ENCODE peak calls at places on chromosomes 11 and 22, in eight cellular contexts. U is cardiac muscle cell; J is MCF 10A; O is RWPE1; Q is GM12865; W is CD4-positive, alpha-beta T cell; M is neural crest cell; I is choroid plexus epithelial cell. P is an unnamed sample.

GRCh38 chr11:118980191-118980881 is 8.8 kb downstream of the FOXR1 start:
- DNase-seq in U (peak; percentile 51), J (no peak), O (no peak), Q (no peak), W (no peak), M (no peak), I (peak; percentile 37), P (no peak)

GRCh38 chr11:117477721-117478120 is 150.1 kb downstream of the CEP164 start:
- DNase-seq in U (no peak), J (no peak), O (no peak), Q (no peak), W (no peak), M (no peak), I (no peak), P (no peak)

GRCh38 chr11:128291835-128292234 is 295.5 kb downstream of the ETS1 start:
- DNase-seq in U (no peak), J (no peak), O (no peak), Q (no peak), W (peak; percentile 75), M (no peak), I (no peak), P (peak; percentile 89)

GRCh38 chr11:74847895-74848294 is 99.2 kb downstream of the RNF169 start:
- DNase-seq in U (no peak), J (no peak), O (no peak), Q (no peak), W (no peak), M (no peak), I (no peak), P (no peak)

GRCh38 chr11:13859986-13860385 is 102.5 kb upstream of the SPON1 start:
- DNase-seq in U (no peak), J (no peak), O (no peak), Q (no peak), W (peak; percentile 35), M (no peak), I (no peak), P (no peak)

GRCh38 chr11:113637636-113638035 is 68.5 kb downstream of the TMPRSS5 start:
- DNase-seq in U (no peak), J (no peak), O (no peak), Q (no peak), W (no peak), M (no peak), I (no peak), P (no peak)

GRCh38 chr22:47010211-47010610 is 247.8 kb downstream of the TBC1D22A start:
- DNase-seq in U (no peak), J (no peak), O (no peak), Q (no peak), W (no peak), M (no peak), I (no peak), P (no peak)

GRCh38 chr11:37317803-37318202 is 719.8 kb upstream of the RAG2 start:
- DNase-seq in U (no peak), J (no peak), O (no peak), Q (no peak), W (no peak), M (no peak), I (no peak), P (no peak)

GRCh38 chr22:49667236-49667635 is 160.4 kb downstream of the BRD1 start:
- DNase-seq in U (no peak), J (no peak), O (no peak), Q (no peak), W (no peak), M (no peak), I (no peak), P (peak; percentile 28)

GRCh38 chr22:40023226-40023925 is 28.6 kb downstream of the FAM83F start:
- DNase-seq in U (no peak), J (no peak), O (no peak), Q (no peak), W (no peak), M (no peak), I (no peak), P (no peak)

GRCh38 chr11:96033569-96033968 is 109.7 kb upstream of the MTMR2 start:
- DNase-seq in U (no peak), J (no peak), O (no peak), Q (no peak), W (no peak), M (no peak), I (no peak), P (no peak)

GRCh38 chr11:122815900-122816299 is 22.4 kb upstream of the CRTAM start:
- DNase-seq in U (no peak), J (no peak), O (no peak), Q (no peak), W (no peak), M (no peak), I (no peak), P (no peak)

GRCh38 chr11:122812612-122813011 is 25.7 kb upstream of the CRTAM start:
- DNase-seq in U (no peak), J (no peak), O (no peak), Q (no peak), W (no peak), M (no peak), I (no peak), P (no peak)

GRCh38 chr11:122813176-122813917 is 25.0 kb upstream of the CRTAM start:
- DNase-seq in U (no peak), J (no peak), O (no peak), Q (no peak), W (no peak), M (no peak), I (no peak), P (no peak)

GRCh38 chr11:122816701-122817100 is 21.6 kb upstream of the CRTAM start:
- DNase-seq in U (peak; percentile 49), J (no peak), O (no peak), Q (no peak), W (no peak), M (no peak), I (no peak), P (no peak)

DNA sequence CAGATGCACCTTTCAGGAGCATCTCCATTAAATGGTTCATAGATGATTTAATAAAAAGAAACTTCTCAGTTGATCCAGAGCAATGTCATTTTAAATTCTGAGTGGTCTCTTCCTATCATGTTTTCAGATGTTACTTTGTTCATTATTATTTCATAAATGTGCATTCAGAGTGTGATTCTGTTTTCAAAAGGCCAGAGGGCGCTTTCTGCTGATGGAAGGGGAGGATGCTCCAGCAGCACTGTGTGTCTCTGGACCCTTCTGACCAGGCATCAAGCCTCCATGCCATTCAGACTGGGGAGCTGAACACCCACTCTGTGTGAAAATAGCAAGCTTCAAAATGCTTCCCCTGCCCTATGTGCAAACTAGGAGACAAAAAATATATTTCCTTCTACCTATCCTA is 23.9 kb upstream of the CRTAM start:
- DNase-seq in U (peak; percentile 10), J (no peak), O (no peak), Q (peak; percentile 23), W (no peak), M (no peak), I (peak; percentile 26), P (peak; percentile 27)
- TF ChIP-seq CTCF in U (peak; percentile 30), J (no peak), O (no peak), Q (peak; percentile 3), W (no peak), M (peak; percentile 32), I (peak; percentile 56), P (peak; percentile 39)

DNA sequence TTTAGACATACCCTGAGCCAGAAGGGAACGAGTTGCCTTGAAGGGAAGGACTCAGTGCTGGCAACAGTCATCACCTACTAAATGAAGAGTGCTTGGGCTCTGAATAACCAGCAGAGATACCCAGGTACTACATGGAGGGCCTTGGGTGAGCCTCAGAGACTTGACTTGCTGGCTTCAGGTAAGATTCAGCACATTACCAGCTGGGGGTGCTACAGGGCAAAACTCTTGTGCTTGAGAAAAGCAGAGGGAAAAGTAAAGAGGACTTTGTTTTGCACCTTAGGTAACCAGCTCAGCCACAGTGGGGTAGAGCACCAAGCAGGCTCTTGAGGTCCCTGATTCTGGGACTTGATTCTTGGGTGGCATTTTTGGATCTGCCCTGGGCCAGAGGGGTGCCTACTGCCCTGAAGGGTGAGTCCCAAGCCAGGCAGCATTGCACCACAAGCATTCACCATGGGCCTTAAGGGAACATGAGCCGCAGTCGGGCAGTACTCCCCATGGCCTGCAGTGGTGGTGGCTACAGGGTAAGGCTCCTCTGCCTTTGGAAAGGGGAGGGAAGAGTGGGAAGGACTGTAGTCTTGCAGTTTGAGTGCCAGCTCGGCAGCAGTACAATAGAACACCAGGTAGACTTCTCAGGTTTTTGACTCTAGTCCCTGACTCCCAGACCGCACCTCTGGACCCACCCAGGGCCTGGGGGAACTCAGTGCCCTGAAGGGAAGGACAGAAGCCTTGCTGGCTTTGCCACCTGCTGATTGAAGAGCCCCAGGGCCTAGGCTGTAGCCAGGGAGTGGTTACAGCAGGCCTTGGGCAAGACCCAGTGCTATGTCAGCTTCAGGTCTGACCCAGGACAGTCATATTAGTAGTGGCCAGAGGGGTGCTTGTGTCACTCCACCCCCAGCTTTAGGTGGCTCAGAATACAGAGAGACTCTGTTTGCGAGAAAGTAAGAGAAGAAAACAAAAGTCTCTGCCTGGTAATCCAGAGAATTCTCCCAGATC is 22.7 kb upstream of the PLEKHA7 start:
- DNase-seq in U (no peak), J (peak; percentile 19), O (no peak), Q (peak; percentile 28), W (no peak), M (no peak), I (no peak), P (peak; percentile 31)
- TF ChIP-seq CTCF in U (peak; percentile 8), J (no peak), O (no peak), Q (peak; percentile 16), W (no peak), M (no peak), I (no peak), P (no peak)

GRCh38 chr22:27991586-27992293 is 72.7 kb upstream of the PITPNB start:
- DNase-seq in U (no peak), J (no peak), O (no peak), Q (peak; percentile 39), W (no peak), M (no peak), I (no peak), P (no peak)
- TF ChIP-seq CTCF in U (no peak), J (no peak), O (no peak), Q (no peak), W (no peak), M (no peak), I (no peak), P (no peak)

GRCh38 chr11:120630100-120630499 is 118.6 kb downstream of the GRIK4 start:
- DNase-seq in U (no peak), J (no peak), O (no peak), Q (peak; percentile 18), W (no peak), M (no peak), I (no peak), P (no peak)

GRCh38 chr11:120634706-120635105 is 123.2 kb downstream of the GRIK4 start:
- DNase-seq in U (no peak), J (no peak), O (no peak), Q (no peak), W (no peak), M (no peak), I (no peak), P (no peak)

GRCh38 chr11:120633630-120634374 is 122.3 kb downstream of the GRIK4 start:
- DNase-seq in U (no peak), J (no peak), O (no peak), Q (no peak), W (no peak), M (no peak), I (no peak), P (no peak)

GRCh38 chr11:120629407-120629806 is 117.9 kb downstream of the GRIK4 start:
- DNase-seq in U (no peak), J (no peak), O (no peak), Q (no peak), W (no peak), M (no peak), I (no peak), P (no peak)

DNA sequence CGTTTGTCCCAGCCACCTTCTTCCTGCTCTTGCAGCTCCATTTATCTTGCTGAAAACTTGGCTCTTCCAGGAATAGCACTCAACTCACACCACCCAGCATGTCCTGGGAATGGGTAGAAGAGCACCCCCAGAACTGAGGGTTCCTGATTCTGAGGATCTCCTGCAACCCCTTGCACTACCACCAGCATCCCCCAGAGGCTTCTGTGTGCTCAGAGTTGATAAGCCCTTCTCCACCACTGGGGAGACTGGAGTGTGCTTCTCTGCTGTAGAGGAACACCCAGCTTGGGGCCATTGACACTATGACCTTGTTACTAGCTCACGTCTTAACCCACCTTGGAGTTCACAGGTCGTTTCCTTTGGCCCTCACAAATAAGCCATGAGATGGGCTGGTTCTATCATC is 121.0 kb downstream of the GRIK4 start:
- DNase-seq in U (no peak), J (no peak), O (no peak), Q (peak; percentile 53), W (no peak), M (no peak), I (no peak), P (no peak)
- TF ChIP-seq CTCF in U (peak; percentile 3), J (no peak), O (no peak), Q (peak; percentile 62), W (no peak), M (no peak), I (peak; percentile 43), P (no peak)

P was measured in activated CD8-positive, alpha-beta T cell treated with anti-CD3 and anti-CD28 coated beads for 36 hours.